ENCODE peak calls at places on chromosomes 5 and 9, in ten cellular contexts. One of them, this sample, is unnamed.
A peak's percentile ranks its signal among the peaks of the same experiment; 100 is the strongest.

GRCh38 chr9:88835772-88836171 is 155.5 kb upstream of the S1PR3 start:
- DNase-seq in NCI-H1092 treated with DMSO at 0.1 percent for 48 hours: no peak
- DNase-seq in iris pigment epithelial cell: no peak
- DNase-seq in posterior cingulate gyrus: no peak
- DNase-seq in mucosa of gallbladder: no peak
- DNase-seq in fibroblast of the aortic adventitia: no peak
- DNase-seq in stomach: no peak
- DNase-seq in stimulated activated CD8-positive, alpha-beta memory T cell treated with anti-CD3 and anti-CD28 coated beads, Interleukin-4, amount 100 ng/mL, for 4 hours: no peak
- DNase-seq in activated T-cell treated with anti-CD3 and anti-CD28 coated beads for 1 hour: no peak
- DNase-seq in fibroblast of pulmonary artery: no peak
- DNase-seq in this sample: no peak

GRCh38 chr9:102506391-102506790 is 488.7 kb upstream of the CYLC2 start:
- DNase-seq in fibroblast of pulmonary artery: no peak
- DNase-seq in NCI-H1092 treated with DMSO at 0.1 percent for 48 hours: no peak
- DNase-seq in mucosa of gallbladder: no peak
- DNase-seq in stimulated activated CD8-positive, alpha-beta memory T cell treated with anti-CD3 and anti-CD28 coated beads, Interleukin-4, amount 100 ng/mL, for 4 hours: no peak
- DNase-seq in iris pigment epithelial cell: no peak
- DNase-seq in fibroblast of the aortic adventitia: no peak
- DNase-seq in stomach: no peak
- DNase-seq in activated T-cell treated with anti-CD3 and anti-CD28 coated beads for 1 hour: no peak
- DNase-seq in posterior cingulate gyrus: no peak
- DNase-seq in this sample: no peak

GRCh38 chr5:160097981-160098380 is 21.3 kb downstream of the PWWP2A start:
- DNase-seq in fibroblast of pulmonary artery: peak; percentile 46
- DNase-seq in stomach: no peak
- DNase-seq in posterior cingulate gyrus: no peak
- DNase-seq in iris pigment epithelial cell: peak; percentile 80
- DNase-seq in activated T-cell treated with anti-CD3 and anti-CD28 coated beads for 1 hour: no peak
- DNase-seq in fibroblast of the aortic adventitia: peak; percentile 31
- DNase-seq in stimulated activated CD8-positive, alpha-beta memory T cell treated with anti-CD3 and anti-CD28 coated beads, Interleukin-4, amount 100 ng/mL, for 4 hours: no peak
- DNase-seq in NCI-H1092 treated with DMSO at 0.1 percent for 48 hours: no peak
- DNase-seq in mucosa of gallbladder: no peak
- DNase-seq in this sample: no peak

GRCh38 chr5:75281716-75282465 is 45.2 kb upstream of the ANKRD31 start:
- DNase-seq in mucosa of gallbladder: no peak
- DNase-seq in fibroblast of pulmonary artery: peak; percentile 6
- DNase-seq in stomach: no peak
- DNase-seq in posterior cingulate gyrus: no peak
- DNase-seq in fibroblast of the aortic adventitia: no peak
- DNase-seq in activated T-cell treated with anti-CD3 and anti-CD28 coated beads for 1 hour: no peak
- DNase-seq in iris pigment epithelial cell: peak; percentile 15
- DNase-seq in stimulated activated CD8-positive, alpha-beta memory T cell treated with anti-CD3 and anti-CD28 coated beads, Interleukin-4, amount 100 ng/mL, for 4 hours: no peak
- DNase-seq in NCI-H1092 treated with DMSO at 0.1 percent for 48 hours: no peak
- DNase-seq in this sample: no peak

GRCh38 chr9:26133537-26133936 is 455.3 kb upstream of the TUSC1 start:
- DNase-seq in iris pigment epithelial cell: no peak
- DNase-seq in NCI-H1092 treated with DMSO at 0.1 percent for 48 hours: no peak
- DNase-seq in mucosa of gallbladder: no peak
- DNase-seq in fibroblast of the aortic adventitia: no peak
- DNase-seq in stomach: no peak
- DNase-seq in fibroblast of pulmonary artery: no peak
- DNase-seq in posterior cingulate gyrus: no peak
- DNase-seq in stimulated activated CD8-positive, alpha-beta memory T cell treated with anti-CD3 and anti-CD28 coated beads, Interleukin-4, amount 100 ng/mL, for 4 hours: no peak
- DNase-seq in activated T-cell treated with anti-CD3 and anti-CD28 coated beads for 1 hour: no peak
- DNase-seq in this sample: no peak

GRCh38 chr5:79976759-79977515 is 14.1 kb downstream of the MTX3 start:
- DNase-seq in posterior cingulate gyrus: no peak
- DNase-seq in stomach: no peak
- DNase-seq in mucosa of gallbladder: no peak
- DNase-seq in iris pigment epithelial cell: peak; percentile 41
- DNase-seq in fibroblast of the aortic adventitia: no peak
- DNase-seq in fibroblast of pulmonary artery: no peak
- DNase-seq in stimulated activated CD8-positive, alpha-beta memory T cell treated with anti-CD3 and anti-CD28 coated beads, Interleukin-4, amount 100 ng/mL, for 4 hours: no peak
- DNase-seq in activated T-cell treated with anti-CD3 and anti-CD28 coated beads for 1 hour: no peak
- DNase-seq in NCI-H1092 treated with DMSO at 0.1 percent for 48 hours: no peak
- DNase-seq in this sample: no peak

GRCh38 chr9:137447722-137448568 is 6.8 kb upstream of the ENTPD8 start:
- DNase-seq in iris pigment epithelial cell: no peak
- DNase-seq in mucosa of gallbladder: no peak
- DNase-seq in activated T-cell treated with anti-CD3 and anti-CD28 coated beads for 1 hour: no peak
- DNase-seq in posterior cingulate gyrus: peak; percentile 36
- DNase-seq in stomach: no peak
- DNase-seq in fibroblast of pulmonary artery: no peak
- DNase-seq in stimulated activated CD8-positive, alpha-beta memory T cell treated with anti-CD3 and anti-CD28 coated beads, Interleukin-4, amount 100 ng/mL, for 4 hours: no peak
- DNase-seq in NCI-H1092 treated with DMSO at 0.1 percent for 48 hours: no peak
- DNase-seq in fibroblast of the aortic adventitia: no peak
- DNase-seq in this sample: no peak

GRCh38 chr5:146081685-146082084 is 23.7 kb downstream of the PLAC8L1 start:
- DNase-seq in activated T-cell treated with anti-CD3 and anti-CD28 coated beads for 1 hour: no peak
- DNase-seq in fibroblast of the aortic adventitia: peak; percentile 14
- DNase-seq in stomach: no peak
- DNase-seq in posterior cingulate gyrus: no peak
- DNase-seq in stimulated activated CD8-positive, alpha-beta memory T cell treated with anti-CD3 and anti-CD28 coated beads, Interleukin-4, amount 100 ng/mL, for 4 hours: no peak
- DNase-seq in fibroblast of pulmonary artery: no peak
- DNase-seq in mucosa of gallbladder: no peak
- DNase-seq in iris pigment epithelial cell: no peak
- DNase-seq in NCI-H1092 treated with DMSO at 0.1 percent for 48 hours: peak; percentile 63
- DNase-seq in this sample: no peak

GRCh38 chr5:138632900-138633489 is 57.8 kb upstream of the HSPA9 start:
- DNase-seq in fibroblast of the aortic adventitia: peak; percentile 85
- DNase-seq in fibroblast of pulmonary artery: peak; percentile 90
- DNase-seq in NCI-H1092 treated with DMSO at 0.1 percent for 48 hours: no peak
- DNase-seq in mucosa of gallbladder: peak; percentile 62
- DNase-seq in stimulated activated CD8-positive, alpha-beta memory T cell treated with anti-CD3 and anti-CD28 coated beads, Interleukin-4, amount 100 ng/mL, for 4 hours: no peak
- DNase-seq in posterior cingulate gyrus: peak; percentile 56
- DNase-seq in iris pigment epithelial cell: peak; percentile 86
- DNase-seq in activated T-cell treated with anti-CD3 and anti-CD28 coated beads for 1 hour: no peak
- DNase-seq in stomach: peak; percentile 52
- DNase-seq in this sample: peak; percentile 89

GRCh38 chr5:179336126-179336870 is 9.0 kb downstream of the ADAMTS2 start:
- DNase-seq in activated T-cell treated with anti-CD3 and anti-CD28 coated beads for 1 hour: no peak
- DNase-seq in mucosa of gallbladder: no peak
- DNase-seq in iris pigment epithelial cell: no peak
- DNase-seq in NCI-H1092 treated with DMSO at 0.1 percent for 48 hours: no peak
- DNase-seq in stomach: no peak
- DNase-seq in fibroblast of pulmonary artery: no peak
- DNase-seq in fibroblast of the aortic adventitia: no peak
- DNase-seq in stimulated activated CD8-positive, alpha-beta memory T cell treated with anti-CD3 and anti-CD28 coated beads, Interleukin-4, amount 100 ng/mL, for 4 hours: no peak
- DNase-seq in posterior cingulate gyrus: no peak
- DNase-seq in this sample: no peak

This sample was measured in cerebellar cortex.